ENCODE peak calls at places on chromosomes 3 and 15, in six cellular contexts. V is type B pancreatic cell; S is spleen; I is activated CD8-positive, alpha-beta T cell treated with anti-CD3 and anti-CD28 coated beads for 36 hours; U is AG04450; X is H9. H is an unnamed sample.

GRCh38 chr3:58051196-58051595 is 43.0 kb downstream of the FLNB start:
- DNase-seq in U (no peak), X (no peak), S (no peak), V (no peak), I (no peak), H (peak; percentile 46)

GRCh38 chr3:32422943-32423342 is 31.3 kb downstream of the CMTM7 start:
- DNase-seq in I (no peak), X (no peak), S (peak; percentile 75), V (no peak), U (no peak), H (no peak)

GRCh38 chr15:44727462-44728231 is 8.7 kb upstream of the TRIM69 start:
- DNase-seq in X (no peak), V (no peak), U (no peak), I (no peak), S (no peak), H (no peak)

GRCh38 chr3:61841111-61841845 is 279.9 kb downstream of the PTPRG start:
- DNase-seq in X (no peak), V (no peak), U (no peak), I (no peak), S (no peak), H (no peak)

GRCh38 chr3:156102267-156102912 is 18.0 kb upstream of the KCNAB1 start:
- DNase-seq in U (no peak), V (no peak), X (no peak), S (no peak), I (no peak), H (no peak)

GRCh38 chr15:31016446-31016915 is 25.1 kb upstream of the MTMR10 start:
- DNase-seq in X (no peak), I (no peak), S (no peak), U (no peak), V (no peak), H (no peak)

GRCh38 chr3:160022068-160022467 is 33.4 kb downstream of the IL12A start:
- DNase-seq in X (no peak), U (no peak), S (no peak), I (no peak), V (no peak), H (no peak)

GRCh38 chr3:127652246-127652995 is 20.3 kb upstream of the ABTB1 start:
- DNase-seq in X (peak; percentile 83), I (peak; percentile 46), V (no peak), S (peak; percentile 80), U (no peak), H (peak; percentile 78)

GRCh38 chr3:157059661-157060060 is 100.3 kb downstream of the CCNL1 start:
- DNase-seq in I (no peak), X (no peak), U (no peak), V (no peak), S (no peak), H (no peak)

GRCh38 chr15:98923579-98923978 is 84.0 kb downstream of the PGPEP1L start:
- DNase-seq in I (no peak), S (no peak), X (no peak), U (no peak), V (no peak), H (no peak)

GRCh38 chr3:81886081-81886480 is 124.6 kb upstream of the GBE1 start:
- DNase-seq in I (no peak), V (no peak), X (no peak), U (no peak), S (no peak), H (no peak)

GRCh38 chr3:27353221-27353620 is 16.0 kb downstream of the NEK10 start:
- DNase-seq in I (no peak), U (no peak), V (no peak), S (no peak), X (no peak), H (no peak)

GRCh38 chr15:65476942-65477341 is 40.5 kb downstream of the DPP8 start:
- DNase-seq in I (no peak), S (no peak), X (no peak), V (no peak), U (peak; percentile 49), H (no peak)

GRCh38 chr15:50126072-50126471 is 7.0 kb upstream of the ATP8B4 start:
- DNase-seq in V (no peak), X (no peak), S (no peak), I (no peak), U (no peak), H (no peak)

GRCh38 chr15:63860161-63860954 is 26.6 kb upstream of the HERC1 start:
- DNase-seq in S (peak; percentile 86), X (no peak), I (peak; percentile 78), U (no peak), V (no peak), H (no peak)

GRCh38 chr3:113585228-113585627 is 52.9 kb downstream of the SIDT1 start:
- DNase-seq in V (no peak), I (no peak), S (no peak), X (no peak), U (no peak), H (no peak)

GRCh38 chr15:73467758-73468157 is 24.8 kb downstream of the REC114 start:
- DNase-seq in I (no peak), U (no peak), V (no peak), S (no peak), X (no peak), H (no peak)

GRCh38 chr3:19348929-19349564 is 200.7 kb downstream of the KCNH8 start:
- DNase-seq in U (no peak), I (peak; percentile 6), X (peak; percentile 28), V (no peak), S (no peak), H (peak; percentile 19)

GRCh38 chr15:96264351-96264798 is 66.1 kb upstream of the NR2F2 start:
- DNase-seq in U (no peak), X (no peak), S (no peak), V (no peak), I (no peak), H (peak; percentile 89)

GRCh38 chr15:92332125-92332899 is 61.4 kb upstream of the ST8SIA2 start:
- DNase-seq in V (no peak), S (no peak), X (no peak), I (no peak), U (no peak), H (no peak)

GRCh38 chr3:38843898-38844297 is 27.9 kb upstream of the SCN10A start:
- DNase-seq in U (peak; percentile 29), X (no peak), V (no peak), I (peak; percentile 26), S (no peak), H (peak; percentile 37)

GRCh38 chr15:37792351-37792750 is 142.1 kb upstream of the TMCO5A start:
- DNase-seq in X (no peak), U (no peak), I (no peak), S (no peak), V (no peak), H (no peak)

GRCh38 chr3:194598771-194599557 is 34.3 kb downstream of the TMEM44 start:
- DNase-seq in X (no peak), U (no peak), V (no peak), I (no peak), S (no peak), H (no peak)

GRCh38 chr15:39381517-39381916 is 199.4 kb upstream of the THBS1 start:
- DNase-seq in U (no peak), V (no peak), I (no peak), S (no peak), X (no peak), H (no peak)

GRCh38 chr15:88334436-88334835 is 77.9 kb upstream of the NTRK3 start:
- DNase-seq in U (no peak), S (no peak), I (no peak), X (no peak), V (no peak), H (no peak)

GRCh38 chr3:190155752-190156151 is 35.1 kb upstream of the P3H2 start:
- DNase-seq in U (no peak), X (no peak), S (no peak), I (no peak), V (no peak), H (peak; percentile 17)

GRCh38 chr15:100311829-100312228 is 29.9 kb downstream of the ADAMTS17 start:
- DNase-seq in U (no peak), I (no peak), S (no peak), X (no peak), V (no peak), H (no peak)

GRCh38 chr3:106231086-106231485 is 362.3 kb upstream of the CBLB start:
- DNase-seq in S (no peak), X (no peak), V (no peak), I (no peak), U (no peak), H (no peak)

GRCh38 chr15:45402955-45403892 is 24.9 kb upstream of the GATM start:
- DNase-seq in X (no peak), U (no peak), V (no peak), I (peak; percentile 40), S (peak; percentile 91), H (peak; percentile 43)

GRCh38 chr3:86702381-86702958 is 288.5 kb downstream of the VGLL3 start:
- DNase-seq in V (no peak), I (no peak), U (no peak), S (no peak), X (no peak), H (no peak)

GRCh38 chr3:69051796-69052566 is at the start of gene TMF1:
- DNase-seq in I (peak; percentile 99), S (peak; percentile 99), X (peak; percentile 98), U (peak; percentile 99), V (peak; percentile 98), H (peak; percentile 96)

DNA sequence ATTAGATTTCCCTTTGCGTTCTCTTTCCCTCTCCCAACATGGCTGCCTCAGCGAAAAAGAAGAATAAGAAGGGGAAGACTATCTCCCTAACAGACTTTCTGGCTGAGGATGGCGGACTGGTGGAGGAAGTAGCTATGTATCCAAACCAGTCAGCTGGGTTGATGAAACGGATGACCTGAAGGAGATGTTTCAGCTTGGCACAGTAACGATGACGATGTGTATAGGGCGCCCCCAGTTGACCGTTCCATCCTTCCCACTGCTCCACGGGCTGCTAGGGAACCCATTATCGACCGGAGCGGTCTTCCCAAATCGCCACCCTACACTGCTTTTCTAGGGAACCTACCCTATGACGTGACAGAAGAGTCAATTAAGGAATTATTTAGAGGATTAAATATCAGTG is 20.1 kb upstream of the PARP14 start:
- DNase-seq in S (no peak), U (no peak), I (no peak), V (peak; percentile 34), X (peak; percentile 70), H (no peak)
- TF ChIP-seq CTCF in S (no peak), U (no peak), I (no peak), V (no peak), X (peak; percentile 70), H (no peak)

DNA sequence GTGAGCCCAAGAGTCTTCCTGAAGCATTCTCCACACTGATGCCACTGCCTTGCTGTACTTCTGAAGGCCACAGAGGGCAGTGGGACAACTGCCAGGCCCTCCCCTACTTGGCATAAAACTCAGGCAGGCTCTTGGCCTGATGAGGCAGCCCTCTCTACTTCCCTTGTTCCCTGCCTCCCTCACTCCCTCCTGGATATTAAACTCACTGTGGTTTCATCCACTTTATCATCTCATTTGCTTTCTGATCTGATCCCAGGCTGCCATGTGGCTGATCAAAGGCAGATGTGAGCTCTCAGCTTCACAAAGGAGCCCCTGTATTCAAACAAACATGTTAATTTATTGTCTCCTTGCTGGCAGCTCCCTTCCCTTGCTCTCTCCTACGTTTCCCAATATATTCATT is 533.5 kb downstream of the IGSF11 start:
- DNase-seq in V (no peak), U (no peak), X (peak; percentile 71), I (no peak), S (no peak), H (peak; percentile 39)
- TF ChIP-seq CTCF in V (peak; percentile 54), U (no peak), X (peak; percentile 49), I (no peak), S (no peak), H (no peak)

GRCh38 chr15:57751177-57751800 is 44.8 kb downstream of the POLR2M start:
- DNase-seq in I (no peak), V (no peak), X (no peak), S (no peak), U (peak; percentile 13), H (peak; percentile 37)
- TF ChIP-seq CTCF in I (peak; percentile 17), V (peak; percentile 69), X (peak; percentile 68), S (peak; percentile 23), U (peak; percentile 65), H (peak; percentile 40)

GRCh38 chr3:9698293-9698692 is 5.3 kb upstream of the CPNE9 start:
- DNase-seq in I (no peak), S (peak; percentile 43), U (no peak), X (no peak), V (no peak), H (no peak)
- TF ChIP-seq CTCF in I (no peak), S (no peak), U (no peak), X (no peak), V (no peak), H (no peak)